ENCODE peak calls at places on chromosomes 7 and 10, in seven cellular contexts. One of them, this sample, is unnamed.

GRCh38 chr7:103727982-103728610 is 261.4 kb downstream of the RELN start:
- DNase-seq in CD4-positive, alpha-beta memory T cell: no peak
- DNase-seq in endothelial cell of umbilical vein: no peak
- DNase-seq in IMR-90: no peak
- DNase-seq in PC-9: no peak
- DNase-seq in aorta: no peak
- DNase-seq in right lobe of liver: no peak
- DNase-seq in this sample: no peak

GRCh38 chr10:58175990-58176910 is 91.4 kb downstream of the IPMK start:
- DNase-seq in CD4-positive, alpha-beta memory T cell: no peak
- DNase-seq in endothelial cell of umbilical vein: peak; percentile 24
- DNase-seq in IMR-90: peak; percentile 38
- DNase-seq in PC-9: no peak
- DNase-seq in aorta: no peak
- DNase-seq in right lobe of liver: no peak
- DNase-seq in this sample: peak; percentile 34

GRCh38 chr7:945556-946255 is 8.8 kb downstream of the ADAP1 start:
- DNase-seq in CD4-positive, alpha-beta memory T cell: no peak
- DNase-seq in endothelial cell of umbilical vein: no peak
- DNase-seq in IMR-90: no peak
- DNase-seq in PC-9: peak; percentile 100
- DNase-seq in aorta: peak; percentile 68
- DNase-seq in right lobe of liver: peak; percentile 61
- DNase-seq in this sample: no peak

GRCh38 chr7:142279616-142280015 is 21.8 kb upstream of the PRSS58 start:
- DNase-seq in CD4-positive, alpha-beta memory T cell: no peak
- DNase-seq in endothelial cell of umbilical vein: no peak
- DNase-seq in IMR-90: no peak
- DNase-seq in PC-9: no peak
- DNase-seq in aorta: no peak
- DNase-seq in right lobe of liver: no peak
- DNase-seq in this sample: no peak

GRCh38 chr10:96416643-96417042 is 57.8 kb upstream of the OPALIN start:
- DNase-seq in CD4-positive, alpha-beta memory T cell: no peak
- DNase-seq in endothelial cell of umbilical vein: no peak
- DNase-seq in IMR-90: no peak
- DNase-seq in PC-9: no peak
- DNase-seq in aorta: no peak
- DNase-seq in right lobe of liver: no peak
- DNase-seq in this sample: no peak

GRCh38 chr10:76882245-76882644 is 755.4 kb downstream of the KCNMA1 start:
- DNase-seq in CD4-positive, alpha-beta memory T cell: no peak
- DNase-seq in endothelial cell of umbilical vein: no peak
- DNase-seq in IMR-90: no peak
- DNase-seq in PC-9: no peak
- DNase-seq in aorta: no peak
- DNase-seq in right lobe of liver: no peak
- DNase-seq in this sample: no peak

GRCh38 chr10:97574374-97575100 is 2.0 kb downstream of the ANKRD2 start:
- DNase-seq in CD4-positive, alpha-beta memory T cell: no peak
- DNase-seq in endothelial cell of umbilical vein: peak; percentile 85
- DNase-seq in IMR-90: peak; percentile 42
- DNase-seq in PC-9: peak; percentile 91
- DNase-seq in aorta: peak; percentile 89
- DNase-seq in right lobe of liver: peak; percentile 89
- DNase-seq in this sample: peak; percentile 79

GRCh38 chr7:104922187-104923009 is 91.6 kb upstream of the KMT2E start:
- DNase-seq in CD4-positive, alpha-beta memory T cell: no peak
- DNase-seq in endothelial cell of umbilical vein: peak; percentile 64
- DNase-seq in IMR-90: peak; percentile 70
- DNase-seq in PC-9: no peak
- DNase-seq in aorta: no peak
- DNase-seq in right lobe of liver: no peak
- DNase-seq in this sample: no peak

GRCh38 chr10:104045151-104046089 is 40.3 kb downstream of the COL17A1 start:
- DNase-seq in CD4-positive, alpha-beta memory T cell: no peak
- DNase-seq in endothelial cell of umbilical vein: peak; percentile 76
- DNase-seq in IMR-90: peak; percentile 76
- DNase-seq in PC-9: peak; percentile 62
- DNase-seq in aorta: no peak
- DNase-seq in right lobe of liver: no peak
- DNase-seq in this sample: peak; percentile 91

GRCh38 chr10:133015816-133016462 is 71.8 kb upstream of the ADGRA1 start:
- DNase-seq in CD4-positive, alpha-beta memory T cell: no peak
- DNase-seq in endothelial cell of umbilical vein: no peak
- DNase-seq in IMR-90: no peak
- DNase-seq in PC-9: no peak
- DNase-seq in aorta: no peak
- DNase-seq in right lobe of liver: no peak
- DNase-seq in this sample: no peak

GRCh38 chr10:91589015-91589655 is 43.7 kb downstream of the PPP1R3C start:
- DNase-seq in CD4-positive, alpha-beta memory T cell: no peak
- DNase-seq in endothelial cell of umbilical vein: peak; percentile 87
- DNase-seq in IMR-90: peak; percentile 46
- DNase-seq in PC-9: no peak
- DNase-seq in aorta: peak; percentile 78
- DNase-seq in right lobe of liver: no peak
- DNase-seq in this sample: peak; percentile 67

GRCh38 chr7:157442993-157443831 is 106.4 kb downstream of the DNAJB6 start:
- DNase-seq in CD4-positive, alpha-beta memory T cell: no peak
- DNase-seq in endothelial cell of umbilical vein: no peak
- DNase-seq in IMR-90: no peak
- DNase-seq in PC-9: no peak
- DNase-seq in aorta: peak; percentile 67
- DNase-seq in right lobe of liver: no peak
- DNase-seq in this sample: no peak

GRCh38 chr10:46530249-46531186 is 25.9 kb downstream of the GPRIN2 start:
- DNase-seq in CD4-positive, alpha-beta memory T cell: no peak
- DNase-seq in endothelial cell of umbilical vein: no peak
- DNase-seq in IMR-90: peak; percentile 87
- DNase-seq in PC-9: no peak
- DNase-seq in aorta: peak; percentile 73
- DNase-seq in right lobe of liver: no peak
- DNase-seq in this sample: peak; percentile 52

GRCh38 chr7:84207025-84207424 is 12.4 kb upstream of the SEMA3A start:
- DNase-seq in CD4-positive, alpha-beta memory T cell: no peak
- DNase-seq in endothelial cell of umbilical vein: no peak
- DNase-seq in IMR-90: no peak
- DNase-seq in PC-9: no peak
- DNase-seq in aorta: no peak
- DNase-seq in right lobe of liver: no peak
- DNase-seq in this sample: no peak

GRCh38 chr7:154817224-154817896 is 185.6 kb downstream of the PAXIP1 start:
- DNase-seq in CD4-positive, alpha-beta memory T cell: no peak
- DNase-seq in endothelial cell of umbilical vein: no peak
- DNase-seq in IMR-90: no peak
- DNase-seq in PC-9: no peak
- DNase-seq in aorta: no peak
- DNase-seq in right lobe of liver: no peak
- DNase-seq in this sample: no peak

GRCh38 chr7:154812027-154812426 is 190.9 kb downstream of the PAXIP1 start:
- DNase-seq in CD4-positive, alpha-beta memory T cell: no peak
- DNase-seq in endothelial cell of umbilical vein: no peak
- DNase-seq in IMR-90: no peak
- DNase-seq in PC-9: no peak
- DNase-seq in aorta: no peak
- DNase-seq in right lobe of liver: no peak
- DNase-seq in this sample: no peak
- H3K4me1 ChIP-seq in CD4-positive, alpha-beta memory T cell: no peaks in the 10 kb centered on the region
- H3K4me1 ChIP-seq in endothelial cell of umbilical vein: no peaks in the 10 kb centered on the region
- H3K4me1 ChIP-seq in IMR-90: no peaks in the 10 kb centered on the region
- H3K4me1 ChIP-seq in PC-9: no peaks in the 10 kb centered on the region
- H3K4me1 ChIP-seq in aorta: no peaks in the 10 kb centered on the region
- H3K4me1 ChIP-seq in right lobe of liver: no peaks in the 10 kb centered on the region
- H3K4me1 ChIP-seq in this sample: no peaks in the 10 kb centered on the region

GRCh38 chr10:27248215-27248614 is 7.6 kb upstream of the ACBD5 start:
- DNase-seq in CD4-positive, alpha-beta memory T cell: no peak
- DNase-seq in endothelial cell of umbilical vein: no peak
- DNase-seq in IMR-90: no peak
- DNase-seq in PC-9: no peak
- DNase-seq in aorta: no peak
- DNase-seq in right lobe of liver: no peak
- DNase-seq in this sample: no peak

GRCh38 chr10:27251554-27251953 is 11.0 kb upstream of the ACBD5 start:
- DNase-seq in CD4-positive, alpha-beta memory T cell: no peak
- DNase-seq in endothelial cell of umbilical vein: no peak
- DNase-seq in IMR-90: no peak
- DNase-seq in PC-9: no peak
- DNase-seq in aorta: no peak
- DNase-seq in right lobe of liver: no peak
- DNase-seq in this sample: no peak

GRCh38 chr10:27256790-27257189 is 16.2 kb upstream of the ACBD5 start:
- DNase-seq in CD4-positive, alpha-beta memory T cell: no peak
- DNase-seq in endothelial cell of umbilical vein: no peak
- DNase-seq in IMR-90: no peak
- DNase-seq in PC-9: no peak
- DNase-seq in aorta: peak; percentile 57
- DNase-seq in right lobe of liver: no peak
- DNase-seq in this sample: no peak

GRCh38 chr10:27256299-27256698 is 15.7 kb upstream of the ACBD5 start:
- DNase-seq in CD4-positive, alpha-beta memory T cell: no peak
- DNase-seq in endothelial cell of umbilical vein: no peak
- DNase-seq in IMR-90: no peak
- DNase-seq in PC-9: no peak
- DNase-seq in aorta: peak; percentile 61
- DNase-seq in right lobe of liver: no peak
- DNase-seq in this sample: no peak

GRCh38 chr10:27252267-27253000 is 11.8 kb upstream of the ACBD5 start:
- DNase-seq in CD4-positive, alpha-beta memory T cell: peak; percentile 78
- DNase-seq in endothelial cell of umbilical vein: peak; percentile 65
- DNase-seq in IMR-90: peak; percentile 27
- DNase-seq in PC-9: peak; percentile 88
- DNase-seq in aorta: peak; percentile 90
- DNase-seq in right lobe of liver: peak; percentile 83
- DNase-seq in this sample: peak; percentile 52
- H3K4me3 ChIP-seq in CD4-positive, alpha-beta memory T cell: no peak overlapping the region
- H3K4me3 ChIP-seq in endothelial cell of umbilical vein: peak overlapping the region; percentile 50
- H3K4me3 ChIP-seq in IMR-90: peak overlapping the region; percentile 55
- H3K4me3 ChIP-seq in PC-9: peak overlapping the region; percentile 70
- H3K4me3 ChIP-seq in aorta: peak overlapping the region; percentile 6
- H3K4me3 ChIP-seq in right lobe of liver: peak overlapping the region; percentile 76
- H3K4me3 ChIP-seq in this sample: peak overlapping the region; percentile 80

GRCh38 chr7:70679666-70680065 is 452.3 kb upstream of the GALNT17 start:
- DNase-seq in CD4-positive, alpha-beta memory T cell: no peak
- DNase-seq in endothelial cell of umbilical vein: no peak
- DNase-seq in IMR-90: no peak
- DNase-seq in PC-9: no peak
- DNase-seq in aorta: no peak
- DNase-seq in right lobe of liver: no peak
- DNase-seq in this sample: peak; percentile 54

GRCh38 chr7:70684173-70684572 is 447.8 kb upstream of the GALNT17 start:
- DNase-seq in CD4-positive, alpha-beta memory T cell: no peak
- DNase-seq in endothelial cell of umbilical vein: no peak
- DNase-seq in IMR-90: no peak
- DNase-seq in PC-9: no peak
- DNase-seq in aorta: no peak
- DNase-seq in right lobe of liver: no peak
- DNase-seq in this sample: no peak

GRCh38 chr7:70678621-70679251 is 453.2 kb upstream of the GALNT17 start:
- DNase-seq in CD4-positive, alpha-beta memory T cell: no peak
- DNase-seq in endothelial cell of umbilical vein: no peak
- DNase-seq in IMR-90: peak; percentile 57
- DNase-seq in PC-9: no peak
- DNase-seq in aorta: no peak
- DNase-seq in right lobe of liver: no peak
- DNase-seq in this sample: peak; percentile 66

GRCh38 chr7:70681847-70682350 is 450.0 kb upstream of the GALNT17 start:
- DNase-seq in CD4-positive, alpha-beta memory T cell: peak; percentile 30
- DNase-seq in endothelial cell of umbilical vein: no peak
- DNase-seq in IMR-90: no peak
- DNase-seq in PC-9: no peak
- DNase-seq in aorta: no peak
- DNase-seq in right lobe of liver: no peak
- DNase-seq in this sample: no peak

DNA sequence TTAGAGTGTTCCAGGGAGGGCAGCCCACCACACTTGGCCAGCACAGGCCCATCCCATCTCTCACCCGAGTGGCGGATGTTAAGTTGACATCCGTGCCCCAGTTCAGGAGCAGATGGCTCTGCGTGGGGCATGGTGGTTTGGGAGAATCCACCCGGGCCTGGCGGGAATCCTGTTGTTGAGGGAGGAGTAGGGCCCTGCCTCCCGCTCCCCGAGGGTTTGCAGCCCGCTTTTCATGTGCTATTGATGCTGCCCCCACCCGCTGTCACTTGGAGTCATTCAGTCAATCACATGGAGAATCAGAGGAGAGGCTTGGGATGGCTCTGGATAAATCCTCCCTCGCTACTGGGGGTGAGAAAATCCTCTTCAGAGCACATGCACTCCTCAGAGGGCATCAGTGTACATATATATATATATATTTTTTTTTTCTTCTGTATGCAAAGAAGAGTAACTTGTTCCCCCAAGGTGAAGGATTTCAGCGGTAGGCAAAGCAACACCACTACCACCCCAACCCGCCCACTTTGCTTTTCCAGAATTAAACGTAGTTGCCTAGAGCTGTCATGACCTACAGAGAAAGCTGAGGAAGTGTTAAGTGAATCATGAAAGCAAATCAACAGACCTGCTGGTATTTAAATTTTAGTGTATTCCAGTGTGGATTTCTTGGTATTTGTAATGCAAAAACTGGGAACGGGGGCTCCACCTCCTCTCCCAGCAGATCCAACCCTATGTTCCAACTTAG is 450.7 kb upstream of the GALNT17 start:
- DNase-seq in CD4-positive, alpha-beta memory T cell: no peak
- DNase-seq in endothelial cell of umbilical vein: no peak
- DNase-seq in IMR-90: no peak
- DNase-seq in PC-9: no peak
- DNase-seq in aorta: no peak
- DNase-seq in right lobe of liver: no peak
- DNase-seq in this sample: no peak
- H3K27me3 ChIP-seq in CD4-positive, alpha-beta memory T cell: no peaks in the 10 kb centered on the region
- H3K27me3 ChIP-seq in endothelial cell of umbilical vein: no peaks in the 10 kb centered on the region
- H3K27me3 ChIP-seq in IMR-90: no peaks in the 10 kb centered on the region
- H3K27me3 ChIP-seq in PC-9: peaks cover 39% of the 10 kb centered on the region
- H3K27me3 ChIP-seq in aorta: no peaks in the 10 kb centered on the region
- H3K27me3 ChIP-seq in right lobe of liver: no peaks in the 10 kb centered on the region
- H3K27me3 ChIP-seq in this sample: no peaks in the 10 kb centered on the region

GRCh38 chr10:88883443-88883799 is 3.4 kb downstream of the STAMBPL1 start:
- DNase-seq in CD4-positive, alpha-beta memory T cell: peak; percentile 38
- DNase-seq in endothelial cell of umbilical vein: no peak
- DNase-seq in IMR-90: no peak
- DNase-seq in PC-9: no peak
- DNase-seq in aorta: no peak
- DNase-seq in right lobe of liver: no peak
- DNase-seq in this sample: peak; percentile 13

GRCh38 chr10:88881335-88881734 is 1.3 kb downstream of the STAMBPL1 start:
- DNase-seq in CD4-positive, alpha-beta memory T cell: no peak
- DNase-seq in endothelial cell of umbilical vein: peak; percentile 17
- DNase-seq in IMR-90: no peak
- DNase-seq in PC-9: no peak
- DNase-seq in aorta: no peak
- DNase-seq in right lobe of liver: no peak
- DNase-seq in this sample: peak; percentile 40

GRCh38 chr10:88879754-88880286 is at the start of gene STAMBPL1:
- DNase-seq in CD4-positive, alpha-beta memory T cell: peak; percentile 79
- DNase-seq in endothelial cell of umbilical vein: no peak
- DNase-seq in IMR-90: no peak
- DNase-seq in PC-9: no peak
- DNase-seq in aorta: no peak
- DNase-seq in right lobe of liver: no peak
- DNase-seq in this sample: no peak

GRCh38 chr10:88880287-88881094 is 446 bp downstream of the STAMBPL1 start:
- DNase-seq in CD4-positive, alpha-beta memory T cell: peak; percentile 78
- DNase-seq in endothelial cell of umbilical vein: peak; percentile 82
- DNase-seq in IMR-90: peak; percentile 80
- DNase-seq in PC-9: peak; percentile 70
- DNase-seq in aorta: peak; percentile 92
- DNase-seq in right lobe of liver: peak; percentile 91
- DNase-seq in this sample: peak; percentile 93

GRCh38 chr10:88881922-88882645 is 2.0 kb downstream of the STAMBPL1 start:
- DNase-seq in CD4-positive, alpha-beta memory T cell: no peak
- DNase-seq in endothelial cell of umbilical vein: peak; percentile 64
- DNase-seq in IMR-90: no peak
- DNase-seq in PC-9: no peak
- DNase-seq in aorta: no peak
- DNase-seq in right lobe of liver: no peak
- DNase-seq in this sample: peak; percentile 19
- H3K4me1 ChIP-seq in CD4-positive, alpha-beta memory T cell: peaks cover 77% of the 10 kb centered on the region
- H3K4me1 ChIP-seq in endothelial cell of umbilical vein: peaks cover 30% of the 10 kb centered on the region
- H3K4me1 ChIP-seq in IMR-90: peaks cover 21% of the 10 kb centered on the region
- H3K4me1 ChIP-seq in PC-9: peaks cover 35% of the 10 kb centered on the region
- H3K4me1 ChIP-seq in aorta: no peaks in the 10 kb centered on the region
- H3K4me1 ChIP-seq in right lobe of liver: peaks cover 5% of the 10 kb centered on the region
- H3K4me1 ChIP-seq in this sample: peaks cover 31% of the 10 kb centered on the region

This sample was measured in adipocyte.